ENCODE peak calls at places on chromosomes 5 and 9, in eight cellular contexts. R is CD4-positive, alpha-beta memory T cell; I is heart left ventricle; E is lower lobe of right lung; P is IMR-90; Y is A673; Z is breast epithelium; G is mammary epithelial cell. Q is an unnamed sample. For H3K9me3, the result is how much of the 10 kb centered on the place peaks cover.

GRCh38 chr9:68473790-68474189 is 66.9 kb downstream of the TMEM252 start:
- DNase-seq in P (no peak), Y (no peak), R (no peak), I (no peak), Z (no peak), E (no peak), G (no peak), Q (no peak)

GRCh38 chr5:165209101-165209727 is 1703.8 kb downstream of the MAT2B start:
- DNase-seq in I (no peak), G (peak), E (no peak), Y (peak), P (peak), Z (no peak), R (no peak), Q (no peak)

GRCh38 chr5:53037141-53037859 is 48.1 kb downstream of the ITGA2 start:
- DNase-seq in E (no peak), Z (no peak), P (peak), I (no peak), Y (no peak), R (no peak), G (peak), Q (no peak)

GRCh38 chr5:125526940-125527339 is 780.5 kb upstream of the ZNF608 start:
- DNase-seq in R (no peak), Y (no peak), E (no peak), P (peak), Z (no peak), I (no peak), G (peak), Q (no peak)

GRCh38 chr5:57700484-57700883 is 217.9 kb upstream of the ACTBL2 start:
- DNase-seq in Z (no peak), I (no peak), G (no peak), R (no peak), E (no peak), P (no peak), Y (no peak), Q (no peak)

GRCh38 chr5:82494942-82495341 is 216.8 kb upstream of the RPS23 start:
- DNase-seq in Z (no peak), R (no peak), G (no peak), P (peak), E (no peak), Y (peak), I (no peak), Q (no peak)

GRCh38 chr9:111037744-111038335 is 430 bp downstream of the LPAR1 start:
- DNase-seq in E (peak), Z (peak), R (no peak), G (peak), Y (peak), P (peak), I (no peak), Q (no peak)

GRCh38 chr5:172792693-172793570 is 21.9 kb upstream of the DUSP1 start:
- DNase-seq in R (no peak), Z (no peak), I (no peak), P (no peak), G (no peak), E (peak), Y (no peak), Q (no peak)

GRCh38 chr5:104472811-104473210 is 910.2 kb upstream of the NUDT12 start:
- DNase-seq in P (no peak), I (no peak), E (no peak), Y (no peak), Z (no peak), G (no peak), R (no peak), Q (no peak)

GRCh38 chr5:51386916-51387853 is 3.9 kb downstream of the ISL1 start:
- DNase-seq in Z (no peak), P (no peak), G (no peak), I (no peak), R (no peak), E (no peak), Y (no peak), Q (no peak)

GRCh38 chr5:64625678-64626077 is 64.6 kb upstream of the SHISAL2B start:
- DNase-seq in R (no peak), P (peak), E (no peak), I (no peak), Y (peak), Z (no peak), G (no peak), Q (no peak)

GRCh38 chr5:133030343-133031005 is 4.1 kb upstream of the ZCCHC10 start:
- DNase-seq in Y (no peak), P (no peak), I (no peak), G (no peak), R (no peak), Z (no peak), E (no peak), Q (no peak)

GRCh38 chr5:80961376-80962281 is 1.5 kb downstream of the RASGRF2 start:
- DNase-seq in Y (peak), P (peak), G (no peak), Z (no peak), R (peak), I (no peak), E (no peak), Q (peak)

GRCh38 chr9:82031538-82032280 is 43.1 kb downstream of the SPATA31D1 start:
- DNase-seq in Z (no peak), G (peak), Y (peak), E (no peak), I (peak), P (peak), R (no peak), Q (no peak)

GRCh38 chr5:65157906-65158603 is 323.7 kb downstream of the ADAMTS6 start:
- DNase-seq in G (peak), Y (no peak), I (no peak), R (no peak), P (no peak), E (no peak), Z (no peak), Q (no peak)

GRCh38 chr5:31623249-31623648 is 15.7 kb upstream of the PDZD2 start:
- DNase-seq in G (no peak), P (no peak), E (no peak), R (no peak), I (no peak), Y (no peak), Z (no peak), Q (no peak)

GRCh38 chr5:152606739-152607138 is 201.7 kb upstream of the NMUR2 start:
- DNase-seq in Y (no peak), I (no peak), P (no peak), E (no peak), Z (no peak), G (no peak), R (no peak), Q (no peak)

GRCh38 chr9:104974053-104974983 is 46.4 kb upstream of the ABCA1 start:
- DNase-seq in G (no peak), R (no peak), Z (no peak), Y (no peak), P (no peak), I (no peak), E (no peak), Q (no peak)

GRCh38 chr5:123283031-123283430 is 140.2 kb downstream of the CEP120 start:
- DNase-seq in G (no peak), P (no peak), I (no peak), Y (no peak), Z (no peak), R (no peak), E (no peak), Q (no peak)

GRCh38 chr9:132160802-132161742 is 786 bp upstream of the NTNG2 start:
- DNase-seq in Z (no peak), I (peak), R (peak), G (peak), E (no peak), Y (peak), P (peak), Q (no peak)

GRCh38 chr9:80496901-80497565 is 925.3 kb downstream of the TLE4 start:
- DNase-seq in P (no peak), Y (no peak), E (no peak), Z (no peak), I (no peak), R (no peak), G (no peak), Q (no peak)

GRCh38 chr5:117295941-117296340 is 721.3 kb upstream of the SEMA6A start:
- DNase-seq in P (no peak), R (no peak), G (no peak), Y (no peak), E (no peak), Z (no peak), I (no peak), Q (no peak)

GRCh38 chr9:37311938-37312730 is 110.4 kb upstream of the GRHPR start:
- DNase-seq in I (no peak), P (peak), Z (no peak), G (peak), E (no peak), Y (no peak), R (no peak), Q (no peak)

GRCh38 chr5:15510816-15511215 is 10.8 kb downstream of the FBXL7 start:
- DNase-seq in G (peak), Y (no peak), I (no peak), Z (no peak), P (peak), E (no peak), R (no peak), Q (no peak)

GRCh38 chr9:103700558-103700957 is 393.6 kb upstream of the SMC2 start:
- DNase-seq in E (no peak), R (no peak), P (no peak), Z (no peak), G (no peak), I (no peak), Y (no peak), Q (no peak)

GRCh38 chr5:129063483-129064136 is 30.9 kb upstream of the ISOC1 start:
- DNase-seq in R (no peak), Z (no peak), E (no peak), P (no peak), G (no peak), Y (peak), I (no peak), Q (no peak)

GRCh38 chr5:23450187-23450586 is 57.2 kb upstream of the PRDM9 start:
- DNase-seq in P (no peak), E (no peak), R (no peak), I (no peak), G (no peak), Y (no peak), Z (no peak), Q (no peak)
- H3K27ac ChIP-seq in P (no peak), E (no peak), R (no peak), I (no peak), G (no peak), Y (no peak), Z (no peak), Q (no peak)

GRCh38 chr5:154146409-154146808 is 44.1 kb upstream of the GALNT10 start:
- DNase-seq in R (no peak), E (no peak), Y (no peak), G (no peak), Z (no peak), I (peak), P (no peak), Q (no peak)
- H3K4me3 ChIP-seq in R (no peak), E (no peak), Y (no peak), G (no peak), Z (no peak), I (no peak), P (no peak), Q (no peak)

GRCh38 chr9:78707080-78707479 is 410.2 kb downstream of the PSAT1 start:
- DNase-seq in Y (no peak), P (no peak), R (no peak), G (no peak), E (no peak), Z (no peak), I (no peak), Q (no peak)
- H3K9me3 ChIP-seq in Y (under half), P (under half), R (under half), G (under half), E (under half), Z (under half), I (under half), Q (under half)

DNA sequence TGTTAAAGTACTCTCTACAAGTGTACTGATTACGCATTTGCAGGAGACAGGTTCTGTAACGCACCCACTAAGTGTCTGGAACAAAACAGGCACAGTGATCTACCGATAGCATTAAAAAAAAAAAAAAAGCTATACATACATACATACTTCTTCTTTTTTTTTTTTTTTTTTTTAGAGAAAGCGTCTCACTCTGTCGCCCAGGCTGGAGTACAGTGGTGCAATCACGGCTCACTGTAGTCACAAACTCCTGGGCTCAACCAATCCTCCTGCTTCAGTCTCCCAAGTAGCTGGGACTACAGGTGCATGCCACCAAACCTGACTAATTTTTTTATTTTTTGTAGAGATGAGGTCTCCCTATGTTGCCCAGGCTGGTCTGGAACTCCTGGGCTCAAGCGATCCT is 7.6 kb downstream of the KIF24 start:
- DNase-seq in Y (no peak), I (no peak), Z (no peak), P (no peak), G (no peak), R (no peak), E (no peak), Q (no peak)
- H3K27ac ChIP-seq in Y (no peak), I (no peak), Z (no peak), P (no peak), G (no peak), R (no peak), E (no peak), Q (no peak)

GRCh38 chr5:160508780-160509361 is 87.2 kb downstream of the PTTG1 start:
- DNase-seq in Z (no peak), Y (peak), G (peak), I (peak), E (no peak), P (peak), R (peak), Q (no peak)
- H3K4me3 ChIP-seq in Z (no peak), Y (no peak), G (no peak), I (no peak), E (no peak), P (no peak), R (no peak), Q (no peak)

DNA sequence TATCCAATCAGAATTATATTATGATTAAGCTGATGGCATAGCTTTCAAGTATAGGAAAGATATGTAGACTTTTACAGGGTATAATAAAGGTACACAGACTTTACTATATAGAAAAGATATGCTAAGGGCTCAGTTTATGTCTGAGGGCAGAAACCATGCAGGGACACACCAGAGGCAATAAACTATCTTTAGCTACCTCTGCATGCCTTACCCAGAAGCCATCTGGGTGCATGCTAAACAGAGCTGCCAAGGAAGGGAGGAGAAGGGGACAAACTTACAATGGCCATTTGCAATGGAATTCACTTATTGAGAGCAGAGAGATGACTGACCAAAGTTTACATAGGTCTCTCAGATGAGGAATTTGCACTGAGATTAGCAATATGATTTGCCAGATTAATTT is 143.1 kb upstream of the NR4A3 start:
- DNase-seq in Y (no peak), P (no peak), Z (no peak), G (no peak), I (no peak), E (no peak), R (no peak), Q (no peak)
- H3K9me3 ChIP-seq in Y (under half), P (under half), Z (under half), G (under half), I (under half), E (under half), R (under half), Q (under half)

Q was measured in naive thymus-derived CD4-positive, alpha-beta T cell.